ENCODE peak calls at places on chromosomes 1 and 21, in nine cellular contexts. G is PC-9, O is ovary, D is fibroblast of villous mesenchyme, T is A549, A is GM23338, S is fibroblast of the aortic adventitia, R is choroid plexus epithelial cell, E is prostate gland. U is an unnamed sample.

GRCh38 chr1:23169727-23170335 is 1.2 kb upstream of the LUZP1 start:
- DNase-seq in G (no peak), O (peak), D (peak), T (no peak), A (peak), S (peak), R (peak), E (peak), U (peak)

GRCh38 chr1:234570336-234570735 is 39.6 kb downstream of the IRF2BP2 start:
- DNase-seq in G (no peak), O (no peak), D (no peak), T (no peak), A (no peak), S (no peak), R (no peak), E (no peak), U (no peak)

GRCh38 chr1:64042331-64043100 is 160.9 kb upstream of the UBE2U start:
- DNase-seq in G (no peak), O (no peak), D (peak), T (no peak), A (no peak), S (peak), R (peak), E (peak), U (no peak)

GRCh38 chr1:94729287-94729686 is 90.9 kb upstream of the SLC44A3 start:
- DNase-seq in G (no peak), O (no peak), D (peak), T (no peak), A (no peak), S (peak), R (peak), E (no peak), U (no peak)

GRCh38 chr1:117886101-117886795 is 43.2 kb downstream of the GDAP2 start:
- DNase-seq in G (no peak), O (no peak), D (peak), T (no peak), A (no peak), S (peak), R (peak), E (no peak), U (peak)

GRCh38 chr21:35329940-35330670 is 281.0 kb upstream of the RUNX1 start:
- DNase-seq in G (no peak), O (no peak), D (no peak), T (no peak), A (no peak), S (peak), R (no peak), E (no peak), U (no peak)

GRCh38 chr1:59678809-59679228 is 135.9 kb upstream of the HOOK1 start:
- DNase-seq in G (peak), O (no peak), D (peak), T (no peak), A (no peak), S (peak), R (peak), E (no peak), U (peak)

GRCh38 chr21:43639470-43640178 is 19.7 kb downstream of the HSF2BP start:
- DNase-seq in G (no peak), O (no peak), D (peak), T (no peak), A (no peak), S (peak), R (peak), E (no peak), U (peak)

GRCh38 chr1:6082430-6082971 is 36.8 kb downstream of the KCNAB2 start:
- DNase-seq in G (no peak), O (no peak), D (peak), T (no peak), A (peak), S (peak), R (peak), E (no peak), U (peak)

GRCh38 chr1:21012937-21013336 is 163.8 kb downstream of the EIF4G3 start:
- DNase-seq in G (no peak), O (no peak), D (peak), T (no peak), A (no peak), S (peak), R (peak), E (no peak), U (peak)

GRCh38 chr1:7644906-7645750 is 126.0 kb upstream of the VAMP3 start:
- DNase-seq in G (peak), O (no peak), D (no peak), T (no peak), A (no peak), S (no peak), R (no peak), E (no peak), U (peak)

GRCh38 chr1:115429884-115430283 is 91.8 kb upstream of the NGF start:
- DNase-seq in G (no peak), O (no peak), D (peak), T (no peak), A (no peak), S (peak), R (no peak), E (no peak), U (no peak)

GRCh38 chr1:112177314-112177713 is 187.8 kb upstream of the KCND3 start:
- DNase-seq in G (no peak), O (no peak), D (no peak), T (no peak), A (peak), S (no peak), R (no peak), E (no peak), U (no peak)

GRCh38 chr1:164623805-164624204 is 64.8 kb downstream of the PBX1 start:
- DNase-seq in G (no peak), O (no peak), D (no peak), T (no peak), A (no peak), S (no peak), R (no peak), E (no peak), U (no peak)

GRCh38 chr1:34470406-34470805 is 284.4 kb upstream of the GJB5 start:
- DNase-seq in G (no peak), O (no peak), D (no peak), T (no peak), A (no peak), S (no peak), R (no peak), E (no peak), U (no peak)

DNA sequence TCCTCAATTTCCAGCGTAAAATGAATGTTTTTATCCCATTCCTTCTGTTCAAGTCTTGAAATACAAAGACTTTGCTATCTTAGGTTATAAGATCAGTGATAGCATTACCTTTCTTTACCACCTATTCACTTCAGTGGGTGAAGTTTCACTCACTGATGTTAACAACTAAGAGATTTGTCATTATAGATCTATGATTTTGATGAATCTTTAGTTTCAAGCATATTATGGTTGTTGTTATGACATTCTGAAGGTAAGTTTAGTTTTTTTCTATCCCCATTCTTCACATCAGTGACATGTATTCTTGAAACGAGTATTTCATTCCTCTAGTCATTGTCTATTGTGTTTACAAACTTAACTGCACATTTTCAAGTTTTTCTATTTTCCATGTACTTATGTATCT is 182.5 kb downstream of the ATP6V1G3 start:
- DNase-seq in G (no peak), O (no peak), D (no peak), T (no peak), A (no peak), S (no peak), R (no peak), E (no peak), U (no peak)
- TF ChIP-seq CTCF in G (no peak), O (no peak), D (no peak), T (no peak), A (no peak), S (no peak), R (no peak), E (no peak), U (no peak)

GRCh38 chr1:110070282-110070967 is at the start of gene ALX3:
- DNase-seq in G (no peak), O (no peak), D (no peak), T (no peak), A (peak), S (no peak), R (no peak), E (no peak), U (peak)
- H3K4me3 ChIP-seq in G (no peak), O (no peak), D (no peak), T (no peak), A (peak), S (no peak), R (no peak), E (no peak), U (peak)

DNA sequence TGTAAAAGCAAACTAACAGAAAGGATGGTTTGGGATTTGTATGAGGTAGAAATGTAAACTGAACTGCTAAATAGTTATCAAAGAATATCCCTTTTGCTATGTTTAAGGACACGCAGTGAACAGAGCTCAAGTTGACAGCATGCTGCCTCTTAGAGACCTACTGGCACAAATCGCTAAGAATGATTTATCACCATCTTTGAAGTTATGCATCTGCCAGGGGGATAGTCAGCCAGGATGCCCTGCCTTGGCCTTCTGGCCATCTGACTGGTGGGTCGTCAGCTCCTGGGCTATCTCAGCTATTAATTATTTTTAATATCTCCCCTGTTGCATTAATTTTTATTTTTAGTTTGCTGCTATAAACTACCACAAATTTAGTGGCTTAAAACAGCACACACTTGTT is 334.8 kb upstream of the KAZN start:
- DNase-seq in G (no peak), O (no peak), D (no peak), T (no peak), A (no peak), S (no peak), R (no peak), E (no peak), U (no peak)
- TF ChIP-seq CTCF in G (no peak), O (no peak), D (no peak), T (no peak), A (no peak), S (no peak), R (no peak), E (no peak), U (no peak)

DNA sequence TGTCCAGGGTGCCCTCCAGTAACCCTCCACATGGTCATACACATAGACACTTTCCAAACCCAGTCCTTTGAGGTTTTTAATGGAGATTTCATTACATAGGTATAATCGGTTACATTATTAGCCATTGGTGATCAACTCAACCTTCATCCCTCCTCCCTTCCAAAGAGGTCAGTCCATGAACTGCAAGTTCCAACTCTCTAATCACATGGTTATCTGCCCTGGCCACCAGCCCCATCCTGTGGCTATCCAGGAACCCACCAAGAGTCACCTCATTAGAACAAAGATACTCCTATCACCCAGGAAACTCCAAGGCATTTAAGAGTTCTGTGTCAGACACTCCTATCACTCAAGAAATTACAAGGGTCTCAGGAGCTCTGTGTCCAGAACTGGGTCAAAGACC is 12.2 kb downstream of the ATP1A4 start:
- DNase-seq in G (no peak), O (no peak), D (peak), T (no peak), A (no peak), S (peak), R (no peak), E (no peak), U (no peak)
- H3K4me3 ChIP-seq in G (no peak), O (no peak), D (no peak), T (no peak), A (no peak), S (no peak), R (no peak), E (no peak), U (no peak)

GRCh38 chr21:36694593-36695282 is 4.2 kb upstream of the SIM2 start:
- DNase-seq in G (no peak), O (no peak), D (no peak), T (no peak), A (no peak), S (no peak), R (no peak), E (no peak), U (no peak)

GRCh38 chr21:36692844-36693143 is 6.1 kb upstream of the SIM2 start:
- DNase-seq in G (no peak), O (no peak), D (no peak), T (no peak), A (no peak), S (no peak), R (no peak), E (no peak), U (no peak)

GRCh38 chr21:36694041-36694515 is 4.8 kb upstream of the SIM2 start:
- DNase-seq in G (no peak), O (no peak), D (no peak), T (no peak), A (peak), S (peak), R (no peak), E (no peak), U (no peak)

GRCh38 chr21:36692125-36692843 is 6.6 kb upstream of the SIM2 start:
- DNase-seq in G (no peak), O (no peak), D (no peak), T (no peak), A (peak), S (no peak), R (no peak), E (no peak), U (no peak)

GRCh38 chr21:36693144-36694040 is 5.5 kb upstream of the SIM2 start:
- DNase-seq in G (no peak), O (no peak), D (no peak), T (no peak), A (peak), S (no peak), R (no peak), E (no peak), U (no peak)
- TF ChIP-seq CTCF in G (no peak), O (no peak), D (no peak), T (no peak), A (peak), S (no peak), R (peak), E (peak), U (no peak)